ENCODE peak calls at places on chromosomes 2 and 18, in eight cellular contexts. F is neural progenitor cell, X is foreskin fibroblast, R is K562, G is BE2C, P is astrocyte of the spinal cord, U is stomach, Q is uterus. M is an unnamed sample.

GRCh38 chr2:49332415-49332814 is 178.1 kb upstream of the FSHR start:
- DNase-seq in F (no peak), X (peak; percentile 1), R (no peak), G (no peak), P (no peak), U (no peak), Q (no peak), M (peak; percentile 0)

GRCh38 chr2:183010112-183010511 is 28.1 kb downstream of the NCKAP1 start:
- DNase-seq in F (peak; percentile 65), X (peak; percentile 55), R (peak; percentile 96), G (peak; percentile 16), P (peak; percentile 86), U (no peak), Q (no peak), M (peak; percentile 51)

GRCh38 chr2:69386789-69387734 is at the start of gene GFPT1:
- DNase-seq in F (peak; percentile 94), X (peak; percentile 99), R (peak; percentile 96), G (peak; percentile 88), P (peak; percentile 94), U (peak; percentile 98), Q (peak; percentile 97), M (peak; percentile 78)

GRCh38 chr2:158761626-158762025 is 33.5 kb upstream of the DAPL1 start:
- DNase-seq in F (no peak), X (peak; percentile 63), R (no peak), G (no peak), P (peak; percentile 38), U (no peak), Q (no peak), M (peak; percentile 19)

GRCh38 chr2:138708682-138709241 is 71.4 kb downstream of the NXPH2 start:
- DNase-seq in F (no peak), X (peak; percentile 67), R (no peak), G (no peak), P (peak; percentile 78), U (no peak), Q (no peak), M (peak; percentile 54)

GRCh38 chr2:127145255-127145899 is 38.4 kb upstream of the BIN1 start:
- DNase-seq in F (no peak), X (peak; percentile 76), R (no peak), G (no peak), P (peak; percentile 33), U (no peak), Q (no peak), M (no peak)

GRCh38 chr2:125745514-125745913 is 910.4 kb upstream of the GYPC start:
- DNase-seq in F (peak; percentile 83), X (no peak), R (peak; percentile 37), G (peak; percentile 16), P (no peak), U (no peak), Q (no peak), M (no peak)

GRCh38 chr2:129849559-129850160 is 129.8 kb upstream of the RAB6C start:
- DNase-seq in F (peak; percentile 72), X (peak; percentile 80), R (peak; percentile 71), G (no peak), P (peak; percentile 84), U (no peak), Q (no peak), M (peak; percentile 83)

GRCh38 chr2:240648650-240649275 is 23.5 kb downstream of the GPR35 start:
- DNase-seq in F (no peak), X (no peak), R (no peak), G (no peak), P (no peak), U (no peak), Q (no peak), M (no peak)

GRCh38 chr2:85522090-85522647 is 16.8 kb upstream of the MAT2A start:
- DNase-seq in F (no peak), X (no peak), R (no peak), G (no peak), P (no peak), U (no peak), Q (no peak), M (no peak)

GRCh38 chr18:77763530-77763929 is 513.9 kb downstream of the GALR1 start:
- DNase-seq in F (peak; percentile 18), X (no peak), R (no peak), G (no peak), P (no peak), U (no peak), Q (no peak), M (no peak)

GRCh38 chr2:28662468-28663095 is 89.0 kb upstream of the PPP1CB start:
- DNase-seq in F (no peak), X (peak; percentile 89), R (no peak), G (no peak), P (peak; percentile 63), U (peak; percentile 53), Q (peak; percentile 74), M (no peak)
- TF ChIP-seq CTCF in F (no peak), X (no peak), R (no peak), G (no peak), P (no peak), U (no peak), Q (no peak), M (no peak)

DNA sequence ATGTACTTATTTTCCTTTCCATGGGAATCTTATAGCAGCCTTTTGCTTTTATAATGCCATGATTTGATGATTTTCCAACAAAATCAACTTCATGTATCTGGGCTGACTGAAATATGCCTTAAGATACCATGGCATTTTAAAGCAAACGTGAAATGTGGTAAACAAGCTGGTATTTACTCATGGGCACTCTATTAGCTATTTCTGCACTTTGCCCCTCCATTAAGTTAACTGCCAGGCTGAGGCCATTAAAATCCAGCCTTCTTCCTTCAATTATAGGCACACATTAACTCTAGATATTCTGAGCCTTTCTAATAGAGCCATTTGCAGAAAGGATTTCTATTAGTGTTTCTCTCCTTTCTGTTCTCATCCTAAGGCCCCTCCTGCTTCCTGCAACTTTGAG is 1.7 kb upstream of the KCNJ3 start:
- DNase-seq in F (no peak), X (no peak), R (no peak), G (no peak), P (no peak), U (no peak), Q (no peak), M (no peak)
- H3K4me3 ChIP-seq in F (peak overlapping the region; percentile 52), X (peak overlapping the region; percentile 66), R (no peak overlapping the region), G (no peak overlapping the region), P (no peak overlapping the region), U (peak overlapping the region; percentile 71), Q (no peak overlapping the region), M (no peak overlapping the region)

DNA sequence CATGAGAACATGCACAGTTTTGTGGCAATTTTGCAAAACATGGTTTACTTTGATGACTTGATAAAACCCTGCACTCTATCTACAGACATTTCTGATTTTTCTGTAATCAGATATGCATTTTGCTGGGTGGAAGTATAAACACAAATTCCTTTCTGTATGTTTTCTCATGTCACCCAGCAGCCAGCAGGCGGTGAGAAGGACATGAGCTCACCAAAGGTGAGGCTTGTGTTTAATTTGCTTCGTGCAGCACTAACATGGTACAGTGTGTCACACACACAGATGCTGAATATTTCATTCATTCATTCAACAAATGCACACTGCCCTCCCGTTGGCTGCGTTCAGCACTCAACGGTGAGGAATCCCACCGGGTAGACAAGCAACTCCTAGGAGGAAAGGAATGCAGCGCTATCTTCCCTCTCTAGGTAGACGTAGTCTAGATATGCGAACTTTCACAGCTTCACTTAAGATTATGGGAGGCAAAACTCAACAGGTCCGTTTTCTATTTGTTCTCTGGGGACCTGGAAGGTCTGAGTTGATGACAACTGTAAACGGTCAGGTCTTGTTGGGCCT is 85.2 kb downstream of the LONRF2 start:
- DNase-seq in F (no peak), X (no peak), R (no peak), G (no peak), P (no peak), U (peak; percentile 9), Q (no peak), M (no peak)
- TF ChIP-seq CTCF in F (no peak), X (no peak), R (no peak), G (no peak), P (no peak), U (no peak), Q (no peak), M (no peak)

GRCh38 chr2:43408784-43409160 is 182.4 kb upstream of the ZFP36L2 start:
- DNase-seq in F (no peak), X (no peak), R (no peak), G (no peak), P (no peak), U (no peak), Q (no peak), M (no peak)
- H3K4me3 ChIP-seq in F (no peak overlapping the region), X (no peak overlapping the region), R (no peak overlapping the region), G (no peak overlapping the region), P (no peak overlapping the region), U (no peak overlapping the region), Q (no peak overlapping the region), M (no peak overlapping the region)

GRCh38 chr18:37553633-37554398 is 11.8 kb downstream of the CELF4 start:
- DNase-seq in F (peak; percentile 64), X (no peak), R (peak; percentile 20), G (no peak), P (no peak), U (no peak), Q (no peak), M (no peak)
- TF ChIP-seq CTCF in F (peak; percentile 70), X (no peak), R (peak; percentile 52), G (peak; percentile 40), P (no peak), U (no peak), Q (no peak), M (peak; percentile 12)

DNA sequence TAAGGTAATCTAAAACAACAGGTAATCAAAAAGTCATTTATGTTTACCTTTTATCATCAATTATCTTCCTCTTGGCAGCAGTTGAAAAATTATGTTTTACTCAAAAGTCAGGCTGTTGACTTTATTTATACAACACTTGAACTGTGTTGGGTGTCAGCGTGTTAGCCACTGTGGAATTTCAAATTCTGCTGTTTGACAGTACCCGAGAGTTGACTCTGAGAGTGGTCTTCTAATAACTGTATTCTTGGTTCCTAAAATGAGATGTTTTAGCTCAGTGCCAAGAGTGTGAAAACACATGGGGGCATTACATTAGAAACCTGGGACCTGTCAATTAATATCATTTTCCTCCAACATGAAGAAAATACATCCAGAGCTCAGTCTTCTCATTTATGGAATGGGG is 89.3 kb downstream of the AFF3 start:
- DNase-seq in F (no peak), X (no peak), R (no peak), G (no peak), P (no peak), U (no peak), Q (no peak), M (no peak)
- H3K4me3 ChIP-seq in F (no peak overlapping the region), X (no peak overlapping the region), R (no peak overlapping the region), G (no peak overlapping the region), P (no peak overlapping the region), U (no peak overlapping the region), Q (no peak overlapping the region), M (no peak overlapping the region)